ENCODE peak calls at places on chromosomes 13 and 19, in ten cellular contexts. I is neural progenitor cell, K is left ventricle myocardium inferior, V is right lobe of liver, Q is astrocyte, X is brain microvascular endothelial cell, M is breast epithelium, U is HCT116, T is osteoblast, H is WERI-Rb-1. E is an unnamed sample. For H3K36me3, the result is how much of the 10 kb centered on the place peaks cover.

GRCh38 chr19:18388328-18389094 is 2.6 kb downstream of the GDF15 start:
- DNase-seq in I (peak), K (peak), V (peak), Q (no peak), X (no peak), M (peak), U (no peak), T (peak), H (peak), E (no peak)

GRCh38 chr13:81138353-81138995 is 797.5 kb upstream of the SPRY2 start:
- DNase-seq in I (no peak), K (no peak), V (no peak), Q (no peak), X (no peak), M (no peak), U (no peak), T (no peak), H (no peak), E (no peak)

GRCh38 chr19:36196249-36196648 is 18.2 kb downstream of the ZNF565 start:
- DNase-seq in I (no peak), K (no peak), V (no peak), Q (peak), X (no peak), M (no peak), U (no peak), T (no peak), H (no peak), E (no peak)

GRCh38 chr13:61536443-61536842 is 120.8 kb upstream of the PCDH20 start:
- DNase-seq in I (no peak), K (no peak), V (no peak), Q (no peak), X (no peak), M (no peak), U (no peak), T (no peak), H (no peak), E (no peak)

GRCh38 chr13:112202966-112203365 is 136.0 kb downstream of the SOX1 start:
- DNase-seq in I (no peak), K (no peak), V (no peak), Q (no peak), X (no peak), M (no peak), U (no peak), T (no peak), H (no peak), E (no peak)

GRCh38 chr13:50678464-50679162 is 164.9 kb downstream of the DLEU7 start:
- DNase-seq in I (no peak), K (no peak), V (no peak), Q (peak), X (peak), M (no peak), U (peak), T (peak), H (no peak), E (no peak)

GRCh38 chr19:33273881-33274662 is 28.3 kb downstream of the CEBPA start:
- DNase-seq in I (no peak), K (no peak), V (peak), Q (peak), X (peak), M (no peak), U (peak), T (peak), H (no peak), E (no peak)

GRCh38 chr19:9151367-9151766 is 11.2 kb downstream of the ZNF317 start:
- DNase-seq in I (no peak), K (no peak), V (no peak), Q (no peak), X (no peak), M (no peak), U (no peak), T (no peak), H (no peak), E (no peak)

GRCh38 chr13:20624213-20624612 is 57.3 kb downstream of the IFT88 start:
- DNase-seq in I (no peak), K (no peak), V (no peak), Q (no peak), X (no peak), M (no peak), U (no peak), T (no peak), H (no peak), E (no peak)

GRCh38 chr13:79185580-79185979 is 220.5 kb downstream of the RBM26 start:
- DNase-seq in I (no peak), K (no peak), V (no peak), Q (no peak), X (no peak), M (no peak), U (no peak), T (no peak), H (no peak), E (no peak)

GRCh38 chr13:20997301-20998061 is 63.9 kb downstream of the LATS2 start:
- DNase-seq in I (no peak), K (peak), V (no peak), Q (peak), X (peak), M (no peak), U (no peak), T (peak), H (no peak), E (no peak)

GRCh38 chr19:14997981-14998380 is 18.3 kb upstream of the SLC1A6 start:
- DNase-seq in I (no peak), K (no peak), V (no peak), Q (no peak), X (no peak), M (no peak), U (no peak), T (no peak), H (no peak), E (no peak)
- H3K4me3 ChIP-seq in I (no peak), K (no peak), V (no peak), Q (no peak), X (no peak), M (no peak), U (no peak), T (no peak), H (no peak), E (no peak)

GRCh38 chr19:13018037-13018914 is 23.0 kb downstream of the NFIX start:
- DNase-seq in I (peak), K (peak), V (no peak), Q (peak), X (no peak), M (no peak), U (no peak), T (peak), H (no peak), E (no peak)
- H3K27ac ChIP-seq in I (no peak), K (peak), V (no peak), Q (peak), X (no peak), M (peak), U (no peak), T (peak), H (no peak), E (no peak)

DNA sequence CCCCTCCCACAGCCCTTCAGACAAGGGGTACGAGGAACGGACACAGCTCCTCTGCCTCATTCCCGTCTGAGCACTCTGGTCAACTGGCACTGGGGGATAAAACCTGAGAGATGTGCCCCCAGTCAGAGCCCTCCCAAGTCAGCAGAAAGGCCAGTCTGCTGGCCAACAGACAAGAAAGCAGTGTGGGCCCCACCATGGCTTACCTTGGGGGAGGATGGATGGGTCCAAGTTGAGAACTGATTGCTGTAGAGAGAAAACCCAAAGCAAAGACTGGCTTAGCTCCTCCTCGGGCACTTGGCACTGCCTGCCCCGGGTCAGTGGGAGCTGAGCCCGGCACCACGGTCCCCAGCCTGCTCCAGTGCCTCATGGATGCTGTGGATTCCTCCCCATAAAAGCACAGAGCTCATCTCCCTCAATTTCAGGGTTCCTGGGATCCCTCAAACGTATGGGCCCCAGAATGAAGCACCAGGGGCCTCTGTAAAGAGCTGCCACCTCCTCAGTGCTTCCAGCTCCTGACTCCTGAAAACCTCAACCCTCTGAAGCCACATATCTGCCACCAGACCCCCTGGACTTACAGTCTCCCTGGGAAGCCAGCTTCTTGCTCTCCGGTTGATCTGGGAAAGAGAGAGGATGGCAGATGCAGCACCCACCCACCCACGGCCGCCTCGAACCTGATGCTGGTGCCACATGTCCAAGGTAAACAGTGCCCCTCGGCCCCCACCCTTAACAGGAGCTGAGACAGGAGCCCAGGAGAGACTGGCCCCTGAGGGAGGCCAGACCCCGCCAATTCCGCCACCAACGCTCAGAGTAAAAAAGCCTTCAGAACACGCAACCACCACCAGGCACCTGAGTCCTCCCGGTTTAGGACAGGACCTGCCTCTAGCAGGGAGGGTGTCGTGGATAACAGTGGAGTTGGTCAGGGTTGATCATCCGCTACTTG is 3.3 kb downstream of the KHSRP start:
- DNase-seq in I (no peak), K (no peak), V (no peak), Q (no peak), X (no peak), M (no peak), U (no peak), T (peak), H (no peak), E (no peak)
- H3K36me3 ChIP-seq in I (under half), K (half or more), V (under half), Q (under half), X (under half), M (under half), U (half or more), T (half or more), H (half or more), E (half or more)

DNA sequence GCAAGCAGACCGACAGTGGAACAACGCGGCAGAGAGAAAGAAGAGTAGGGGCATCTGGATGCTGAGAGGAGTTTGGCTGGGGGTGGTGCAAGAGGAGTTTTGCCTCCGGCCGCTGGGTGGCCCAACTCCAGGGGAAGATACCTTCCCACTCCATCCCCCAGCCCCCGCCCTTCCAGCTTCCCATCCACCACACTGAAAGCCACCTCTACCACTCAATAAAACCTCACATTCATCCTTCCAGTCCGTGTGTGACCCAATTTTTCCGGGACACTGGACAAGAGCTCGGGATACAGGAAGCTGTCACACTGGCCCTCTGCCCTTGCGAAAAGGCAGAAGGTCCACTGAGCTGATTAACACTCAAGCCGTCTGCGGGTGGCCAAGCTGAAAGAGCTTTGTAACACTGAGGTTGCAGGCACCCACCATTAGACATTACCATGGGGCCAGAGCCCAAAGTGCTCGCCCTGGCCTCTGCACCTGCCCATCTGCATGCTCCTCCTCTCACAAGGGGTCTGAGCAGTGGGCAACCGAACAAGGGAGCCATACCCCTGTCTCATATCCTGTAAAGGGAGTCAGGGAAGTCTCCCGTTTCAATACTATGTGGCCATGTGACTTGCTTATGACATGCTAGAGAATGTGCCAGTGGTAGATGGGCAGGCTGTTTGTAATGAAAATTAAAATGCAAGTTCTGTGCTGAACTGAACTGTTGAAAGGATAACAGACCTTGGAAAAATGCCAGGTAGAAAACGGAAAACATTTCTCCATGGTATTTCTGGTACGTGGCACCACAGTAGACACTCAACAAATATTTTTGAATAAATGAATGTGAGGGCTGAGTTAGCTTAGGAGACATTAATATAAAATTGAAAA is 205.1 kb upstream of the STARD13 start:
- DNase-seq in I (peak), K (no peak), V (no peak), Q (no peak), X (no peak), M (no peak), U (no peak), T (no peak), H (peak), E (peak)
- H3K4me3 ChIP-seq in I (no peak), K (no peak), V (no peak), Q (no peak), X (no peak), M (no peak), U (no peak), T (no peak), H (no peak), E (no peak)

GRCh38 chr19:1648926-1649541 is 3.4 kb downstream of the TCF3 start:
- DNase-seq in I (no peak), K (no peak), V (no peak), Q (no peak), X (no peak), M (no peak), U (no peak), T (peak), H (peak), E (no peak)

GRCh38 chr19:1646149-1646930 is 6.1 kb downstream of the TCF3 start:
- DNase-seq in I (no peak), K (no peak), V (no peak), Q (no peak), X (no peak), M (no peak), U (no peak), T (no peak), H (no peak), E (no peak)

GRCh38 chr19:1648156-1648925 is 4.1 kb downstream of the TCF3 start:
- DNase-seq in I (no peak), K (no peak), V (no peak), Q (no peak), X (no peak), M (no peak), U (no peak), T (peak), H (no peak), E (no peak)

GRCh38 chr19:1646931-1647663 is 5.3 kb downstream of the TCF3 start:
- DNase-seq in I (no peak), K (no peak), V (no peak), Q (no peak), X (no peak), M (no peak), U (no peak), T (no peak), H (peak), E (no peak)

GRCh38 chr19:1647664-1648155 is 4.7 kb downstream of the TCF3 start:
- DNase-seq in I (no peak), K (no peak), V (no peak), Q (no peak), X (no peak), M (no peak), U (no peak), T (peak), H (no peak), E (no peak)
- H3K27ac ChIP-seq in I (no peak), K (no peak), V (no peak), Q (no peak), X (no peak), M (no peak), U (no peak), T (no peak), H (peak), E (no peak)

GRCh38 chr19:6467384-6467783 is 3.3 kb downstream of the CRB3 start:
- DNase-seq in I (no peak), K (no peak), V (no peak), Q (no peak), X (no peak), M (no peak), U (no peak), T (peak), H (no peak), E (no peak)
- H3K36me3 ChIP-seq in I (under half), K (under half), V (under half), Q (under half), X (under half), M (under half), U (under half), T (under half), H (under half), E (under half)

DNA sequence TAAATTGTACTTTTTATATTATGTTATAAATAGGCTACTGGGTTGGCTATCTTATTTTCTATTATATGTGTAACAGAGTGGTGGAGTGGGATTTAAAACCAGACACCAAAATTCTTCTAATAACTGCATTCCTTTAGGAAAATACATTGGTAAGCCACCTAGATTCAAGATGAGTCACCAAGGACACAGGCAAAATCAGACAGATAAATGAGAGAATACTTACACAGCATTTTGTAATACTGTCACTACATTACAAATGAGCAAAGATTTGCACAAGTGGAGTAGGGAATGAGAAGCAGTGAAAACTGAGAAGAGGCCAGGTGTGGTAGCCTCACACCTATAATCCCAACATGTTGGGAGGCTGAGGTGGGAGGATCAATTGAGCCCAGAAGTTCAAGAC is 6.2 kb upstream of the SPART start:
- DNase-seq in I (no peak), K (no peak), V (no peak), Q (peak), X (no peak), M (no peak), U (no peak), T (no peak), H (no peak), E (no peak)
- H3K4me3 ChIP-seq in I (no peak), K (no peak), V (no peak), Q (no peak), X (no peak), M (no peak), U (no peak), T (no peak), H (no peak), E (no peak)

DNA sequence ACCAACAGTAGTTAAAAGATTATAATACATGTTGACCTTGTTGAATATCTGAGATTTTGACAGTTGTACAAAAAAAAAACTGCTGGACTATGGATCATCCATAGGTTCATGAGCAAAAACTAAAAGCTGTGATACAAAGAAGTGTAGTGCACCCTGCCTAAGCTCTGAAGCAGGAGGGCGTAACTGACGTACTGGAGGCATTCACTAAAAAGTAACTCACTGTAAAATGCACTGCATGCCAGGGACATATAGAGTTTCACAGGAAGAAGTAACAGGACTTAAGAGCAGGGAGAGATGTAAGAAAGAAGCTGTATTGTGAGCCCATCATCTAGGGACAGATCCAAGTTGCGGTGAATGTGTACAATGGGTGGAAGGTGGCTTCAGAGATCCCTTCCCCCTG is 177.9 kb downstream of the IRS2 start:
- DNase-seq in I (no peak), K (no peak), V (no peak), Q (no peak), X (no peak), M (no peak), U (no peak), T (no peak), H (no peak), E (no peak)
- H3K27ac ChIP-seq in I (no peak), K (no peak), V (no peak), Q (no peak), X (no peak), M (no peak), U (no peak), T (no peak), H (no peak), E (no peak)

GRCh38 chr19:16571283-16571682 is 932 bp downstream of the SLC35E1 start:
- DNase-seq in I (no peak), K (no peak), V (no peak), Q (peak), X (no peak), M (no peak), U (no peak), T (peak), H (no peak), E (no peak)
- H3K36me3 ChIP-seq in I (under half), K (under half), V (under half), Q (under half), X (under half), M (under half), U (under half), T (under half), H (half or more), E (under half)